ENCODE peak calls at places on chromosome 2, in eight cellular contexts. D is fibroblast of villous mesenchyme; B is brain microvascular endothelial cell; L is AG10803; W is kidney; V is CD8-positive, alpha-beta T cell; R is tibial nerve; T is epithelial cell of esophagus. O is an unnamed sample.
A peak's percentile ranks its signal among the peaks of the same experiment; 100 is the strongest.

GRCh38 chr2:148936857-148937450 is 61.9 kb downstream of the KIF5C start:
- DNase-seq in D (no peak), B (no peak), L (no peak), W (no peak), V (no peak), R (no peak), T (peak; percentile 13), O (no peak)

GRCh38 chr2:126802316-126802715 is 96.4 kb upstream of the TEX51 start:
- DNase-seq in D (no peak), B (no peak), L (no peak), W (no peak), V (no peak), R (no peak), T (no peak), O (no peak)

GRCh38 chr2:121372082-121372481 is 87.1 kb upstream of the TFCP2L1 start:
- DNase-seq in D (no peak), B (no peak), L (no peak), W (no peak), V (no peak), R (no peak), T (no peak), O (no peak)

GRCh38 chr2:59236723-59237122 is 995.6 kb upstream of the FANCL start:
- DNase-seq in D (peak; percentile 55), B (no peak), L (peak; percentile 58), W (no peak), V (no peak), R (no peak), T (peak; percentile 51), O (no peak)

GRCh38 chr2:30235008-30235655 is 3.8 kb downstream of the LBH start:
- DNase-seq in D (no peak), B (peak; percentile 47), L (peak; percentile 62), W (no peak), V (peak; percentile 53), R (no peak), T (peak; percentile 84), O (no peak)

GRCh38 chr2:178271629-178272333 is 77.5 kb downstream of the OSBPL6 start:
- DNase-seq in D (peak; percentile 41), B (no peak), L (peak; percentile 87), W (no peak), V (no peak), R (peak; percentile 60), T (peak; percentile 86), O (peak; percentile 75)

GRCh38 chr2:234368861-234369261 is 128.0 kb downstream of the ARL4C start:
- DNase-seq in D (peak; percentile 83), B (no peak), L (peak; percentile 17), W (no peak), V (peak; percentile 34), R (peak; percentile 55), T (peak; percentile 71), O (peak; percentile 66)

GRCh38 chr2:110832740-110833139 is 100.4 kb downstream of the ACOXL start:
- DNase-seq in D (no peak), B (no peak), L (no peak), W (no peak), V (no peak), R (no peak), T (no peak), O (no peak)

GRCh38 chr2:178478102-178478441 is 328 bp downstream of the FKBP7 start:
- DNase-seq in D (no peak), B (no peak), L (no peak), W (no peak), V (no peak), R (peak; percentile 6), T (peak; percentile 15), O (no peak)

GRCh38 chr2:97011977-97012569 is 25.7 kb upstream of the FAM178B start:
- DNase-seq in D (peak; percentile 75), B (peak; percentile 56), L (peak; percentile 75), W (no peak), V (no peak), R (peak; percentile 31), T (peak; percentile 74), O (peak; percentile 74)

GRCh38 chr2:26394694-26395093 is 7.0 kb upstream of the DRC1 start:
- DNase-seq in D (peak; percentile 10), B (no peak), L (no peak), W (no peak), V (no peak), R (no peak), T (no peak), O (peak; percentile 41)

GRCh38 chr2:69217333-69218080 is 169.5 kb downstream of the GFPT1 start:
- DNase-seq in D (no peak), B (no peak), L (no peak), W (no peak), V (no peak), R (no peak), T (no peak), O (no peak)

GRCh38 chr2:7020939-7021470 is 103.8 kb downstream of the RNF144A start:
- DNase-seq in D (no peak), B (no peak), L (no peak), W (peak; percentile 57), V (no peak), R (no peak), T (no peak), O (no peak)

GRCh38 chr2:170929686-170930050 is 615 bp downstream of the GORASP2 start:
- DNase-seq in D (peak; percentile 58), B (peak; percentile 16), L (peak; percentile 24), W (peak; percentile 86), V (peak; percentile 19), R (peak; percentile 16), T (peak; percentile 64), O (peak; percentile 30)

GRCh38 chr2:217361491-217361890 is 501.6 kb upstream of the TNP1 start:
- DNase-seq in D (no peak), B (no peak), L (peak; percentile 13), W (no peak), V (no peak), R (no peak), T (no peak), O (no peak)

GRCh38 chr2:101064868-101065549 is 62.9 kb downstream of the RPL31 start:
- DNase-seq in D (peak; percentile 42), B (peak; percentile 40), L (peak; percentile 29), W (no peak), V (no peak), R (no peak), T (peak; percentile 90), O (peak; percentile 51)

GRCh38 chr2:27217173-27218121 is at the start of gene CAD:
- DNase-seq in D (peak; percentile 82), B (peak; percentile 77), L (peak; percentile 74), W (peak; percentile 95), V (peak; percentile 83), R (peak; percentile 74), T (peak; percentile 89), O (peak; percentile 86)

GRCh38 chr2:7758065-7758759 is 841.0 kb downstream of the RNF144A start:
- DNase-seq in D (no peak), B (no peak), L (peak; percentile 93), W (no peak), V (no peak), R (no peak), T (no peak), O (no peak)

GRCh38 chr2:176280156-176280555 is 10.9 kb downstream of the MTX2 start:
- DNase-seq in D (no peak), B (no peak), L (no peak), W (no peak), V (no peak), R (no peak), T (peak; percentile 5), O (no peak)

GRCh38 chr2:209977386-209978239 is 24.8 kb upstream of the RPE start:
- DNase-seq in D (peak; percentile 45), B (no peak), L (peak; percentile 36), W (no peak), V (no peak), R (no peak), T (peak; percentile 53), O (peak; percentile 50)

GRCh38 chr2:204665244-204665643 is 120.0 kb downstream of the PARD3B start:
- DNase-seq in D (no peak), B (peak; percentile 58), L (peak; percentile 92), W (no peak), V (no peak), R (no peak), T (peak; percentile 46), O (peak; percentile 75)

DNA sequence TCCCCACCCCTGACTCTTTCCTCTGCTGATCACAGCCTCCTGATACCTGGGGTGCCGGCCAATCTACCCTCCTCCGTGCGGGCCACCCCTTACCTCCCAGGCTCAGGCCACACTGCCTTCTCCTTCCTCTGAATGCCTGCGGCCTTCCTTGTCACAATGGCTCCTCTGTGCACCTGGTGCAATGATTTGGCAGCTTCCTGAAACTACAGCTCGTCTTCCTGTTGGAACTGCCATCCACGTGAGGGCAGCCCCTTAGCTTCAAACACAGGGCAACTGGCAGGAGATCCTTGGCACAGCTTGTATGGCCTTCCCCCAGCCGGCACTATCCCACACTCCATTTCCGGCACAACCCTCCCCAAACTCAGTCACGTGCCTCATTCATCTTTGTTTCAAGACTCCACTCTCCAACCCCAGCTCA is 69.0 kb downstream of the STPG4 start:
- DNase-seq in D (no peak), B (no peak), L (no peak), W (no peak), V (no peak), R (no peak), T (no peak), O (no peak)
- H3K4me3 ChIP-seq in D (no peak overlapping the region), B (no peak overlapping the region), L (no peak overlapping the region), W (no peak overlapping the region), V (no peak overlapping the region), R (no peak overlapping the region), T (no peak overlapping the region), O (no peak overlapping the region)

DNA sequence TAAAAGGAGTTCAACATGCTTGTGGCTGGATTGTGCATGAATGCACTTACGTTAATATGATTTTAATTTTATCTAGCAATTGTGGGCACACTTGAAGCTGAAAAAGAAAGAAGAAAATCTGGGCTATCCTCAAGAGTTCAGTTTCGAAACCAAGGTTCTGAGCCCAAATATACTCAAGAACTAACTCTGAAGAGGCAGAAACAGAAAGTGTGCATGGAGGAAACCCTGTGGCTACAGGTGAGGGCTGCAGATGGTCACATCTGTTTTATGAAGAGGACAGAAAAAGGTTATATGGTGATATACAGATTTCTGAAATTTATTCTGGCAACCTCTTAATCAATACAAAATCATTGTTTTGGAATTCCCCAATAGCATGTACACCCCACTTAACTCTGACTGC is 57.3 kb downstream of the ITGA6 start:
- DNase-seq in D (no peak), B (no peak), L (no peak), W (no peak), V (no peak), R (no peak), T (no peak), O (no peak)
- TF ChIP-seq CTCF in D (no peak), B (no peak), L (no peak), W (no peak), V (no peak), R (no peak), T (no peak), O (no peak)

GRCh38 chr2:10449838-10450691 is 1.9 kb upstream of the ODC1 start:
- DNase-seq in D (no peak), B (no peak), L (no peak), W (no peak), V (no peak), R (no peak), T (peak; percentile 78), O (no peak)
- H3K4me3 ChIP-seq in D (no peak overlapping the region), B (no peak overlapping the region), L (peak overlapping the region; percentile 1), W (peak overlapping the region; percentile 76), V (no peak overlapping the region), R (no peak overlapping the region), T (no peak overlapping the region), O (no peak overlapping the region)

DNA sequence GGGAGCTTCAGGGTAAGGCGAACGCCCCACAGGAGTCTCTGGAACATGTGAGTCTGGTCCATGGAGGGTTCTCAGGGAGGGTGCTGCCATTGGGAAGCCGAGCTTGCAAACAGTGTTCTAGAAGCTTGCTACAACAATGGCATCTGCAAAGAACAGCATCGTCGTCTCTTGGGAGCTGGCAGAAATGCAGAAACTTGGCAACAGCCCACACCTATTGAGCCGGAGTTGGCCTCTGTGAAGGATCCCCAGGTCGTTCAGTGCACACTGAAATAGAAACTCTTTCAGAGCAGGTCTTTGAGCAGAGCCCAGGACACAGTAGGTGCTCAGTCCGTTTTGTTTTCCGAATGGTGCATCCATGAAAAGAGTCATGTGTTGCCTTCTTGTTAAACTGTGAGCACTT is 220.6 kb downstream of the SEPTIN10 start:
- DNase-seq in D (no peak), B (no peak), L (no peak), W (no peak), V (no peak), R (no peak), T (no peak), O (no peak)
- TF ChIP-seq CTCF in D (no peak), B (no peak), L (no peak), W (no peak), V (no peak), R (no peak), T (no peak), O (no peak)